ENCODE peak calls at places on chromosome 11, in seven cellular contexts. L is pancreas, J is spleen, O is brain microvascular endothelial cell, E is GM12878, M is MCF 10A, X is astrocyte of the cerebellum. Y is an unnamed sample.

GRCh38 chr11:87092159-87092558 is 54.4 kb downstream of the TMEM135 start:
- DNase-seq in L (no peak), J (no peak), O (no peak), E (no peak), M (peak; percentile 25), X (no peak), Y (no peak)

GRCh38 chr11:110075822-110076208 is 17.4 kb upstream of the ZC3H12C start:
- DNase-seq in L (no peak), J (no peak), O (no peak), E (no peak), M (no peak), X (no peak), Y (no peak)

GRCh38 chr11:77102246-77103210 is at the start of gene OMP:
- DNase-seq in L (peak; percentile 56), J (peak; percentile 68), O (no peak), E (no peak), M (no peak), X (no peak), Y (no peak)

GRCh38 chr11:69265911-69266510 is 27.9 kb upstream of the MYEOV start:
- DNase-seq in L (no peak), J (peak; percentile 23), O (no peak), E (no peak), M (no peak), X (no peak), Y (no peak)

GRCh38 chr11:87180743-87181142 is 143.0 kb downstream of the TMEM135 start:
- DNase-seq in L (no peak), J (no peak), O (peak; percentile 25), E (no peak), M (peak; percentile 9), X (peak; percentile 77), Y (no peak)

GRCh38 chr11:8930456-8931175 is 2.1 kb downstream of the C11orf16 start:
- DNase-seq in L (no peak), J (no peak), O (no peak), E (no peak), M (no peak), X (no peak), Y (no peak)

GRCh38 chr11:93541884-93542752 is 1.1 kb downstream of the SMCO4 start:
- DNase-seq in L (no peak), J (peak; percentile 89), O (peak; percentile 63), E (no peak), M (peak; percentile 66), X (peak; percentile 43), Y (peak; percentile 24)

GRCh38 chr11:66365711-66366619 is 5.6 kb downstream of the SLC29A2 start:
- DNase-seq in L (no peak), J (peak; percentile 66), O (no peak), E (no peak), M (no peak), X (no peak), Y (no peak)

GRCh38 chr11:83249972-83250593 is 36.1 kb downstream of the CCDC90B start:
- DNase-seq in L (no peak), J (no peak), O (peak; percentile 33), E (no peak), M (peak; percentile 53), X (peak; percentile 22), Y (no peak)

GRCh38 chr11:70862093-70862492 is 390.3 kb downstream of the SHANK2 start:
- DNase-seq in L (no peak), J (no peak), O (no peak), E (no peak), M (no peak), X (no peak), Y (no peak)

GRCh38 chr11:2088746-2089535 is 50.2 kb downstream of the IGF2 start:
- DNase-seq in L (no peak), J (no peak), O (no peak), E (no peak), M (no peak), X (no peak), Y (no peak)

GRCh38 chr11:76143274-76143673 is 63.0 kb downstream of the WNT11 start:
- DNase-seq in L (no peak), J (no peak), O (no peak), E (no peak), M (no peak), X (no peak), Y (no peak)

GRCh38 chr11:112113539-112114457 is 27.1 kb downstream of the SDHD start:
- DNase-seq in L (no peak), J (no peak), O (peak; percentile 31), E (no peak), M (peak; percentile 75), X (peak; percentile 23), Y (no peak)

DNA sequence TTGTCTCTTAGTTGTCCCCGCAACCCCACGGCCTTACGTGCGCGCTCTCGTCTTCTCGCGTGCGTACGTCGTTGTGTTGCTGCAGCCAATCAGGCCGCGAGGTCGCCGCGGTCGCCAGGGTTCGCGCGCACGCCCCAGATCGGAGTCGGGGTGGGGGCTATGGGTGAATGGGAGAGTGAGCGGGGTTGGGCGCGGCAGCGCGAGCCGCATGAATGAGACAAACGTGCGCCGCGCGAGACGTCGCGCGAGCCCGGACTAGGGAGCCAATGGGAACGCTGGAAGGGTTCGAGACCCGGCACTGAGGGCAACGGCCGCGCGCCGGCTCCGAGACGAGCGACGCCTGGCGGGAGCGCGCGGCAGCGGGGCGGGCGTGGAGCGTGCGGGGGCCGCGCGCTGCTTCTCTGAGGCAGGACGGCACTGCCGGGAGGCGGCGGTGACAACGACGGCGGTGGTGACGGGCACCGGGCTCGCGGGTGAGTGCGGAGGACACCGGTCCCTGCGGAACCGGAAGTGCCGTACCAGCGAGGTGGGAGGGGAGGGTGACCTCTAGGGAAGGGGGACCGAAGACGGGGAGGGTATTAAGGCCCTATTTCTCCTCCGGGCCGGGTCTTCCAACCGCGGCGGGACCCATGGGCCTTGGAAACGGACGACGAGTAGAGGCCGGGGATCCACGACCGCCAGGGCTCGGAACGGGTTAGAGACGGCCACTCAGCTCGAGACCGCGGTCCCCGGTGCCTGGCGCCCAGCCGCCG is at the start of gene ZDHHC5:
- DNase-seq in L (peak; percentile 98), J (peak; percentile 100), O (peak; percentile 99), E (peak; percentile 99), M (peak; percentile 99), X (peak; percentile 99), Y (peak; percentile 99)
- TF ChIP-seq CTCF in L (peak; percentile 34), J (peak; percentile 78), O (peak; percentile 33), E (peak; percentile 37), M (peak; percentile 44), X (peak; percentile 37), Y (peak; percentile 55)

DNA sequence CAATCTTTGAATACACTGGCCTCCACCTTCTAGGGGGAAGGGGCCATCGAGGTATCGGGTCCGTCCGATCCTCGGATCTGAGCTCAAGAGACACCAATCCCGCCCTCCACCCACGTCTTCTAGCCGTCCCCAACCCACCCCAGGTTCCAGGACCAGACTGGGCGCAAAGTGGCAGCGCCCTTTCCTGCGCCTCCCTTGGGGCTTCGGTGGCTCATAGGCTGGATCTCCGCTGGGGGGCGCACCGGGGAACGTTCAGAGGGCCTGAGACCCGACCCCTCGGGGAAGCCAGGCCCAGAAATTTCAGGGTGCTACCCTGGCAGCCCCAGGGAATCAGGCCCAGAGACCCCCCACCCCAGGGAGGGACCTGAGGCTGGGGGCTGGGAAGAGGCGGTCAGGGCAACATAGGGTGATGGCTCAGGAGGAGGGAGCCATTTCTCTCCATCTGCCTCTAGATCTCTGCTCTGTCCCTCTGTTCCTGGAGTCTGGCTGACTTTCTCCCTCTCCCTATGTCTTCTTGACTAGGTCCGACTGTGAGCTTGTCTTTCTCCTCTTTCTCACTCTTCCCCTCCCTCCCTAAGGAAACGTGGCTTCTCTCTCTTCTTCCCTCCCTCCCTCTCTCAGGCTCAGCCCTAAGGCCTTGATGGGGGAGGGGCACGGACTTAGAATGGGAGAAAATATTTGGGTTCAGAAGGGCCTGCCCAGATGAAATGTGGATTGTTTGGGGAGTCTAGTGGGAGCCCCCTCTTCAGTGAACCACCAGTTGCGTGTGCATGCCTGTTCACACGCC is 1.1 kb downstream of the CREB3L1 start:
- DNase-seq in L (peak; percentile 90), J (no peak), O (peak; percentile 55), E (no peak), M (no peak), X (no peak), Y (peak; percentile 53)
- TF ChIP-seq CTCF in L (peak; percentile 49), J (peak; percentile 41), O (peak; percentile 92), E (peak; percentile 62), M (no peak), X (peak; percentile 76), Y (no peak)

GRCh38 chr11:62593434-62594044 is 2.2 kb upstream of the TUT1 start:
- DNase-seq in L (peak; percentile 75), J (peak; percentile 92), O (peak; percentile 70), E (no peak), M (peak; percentile 87), X (no peak), Y (peak; percentile 80)
- TF ChIP-seq CTCF in L (peak; percentile 25), J (peak; percentile 77), O (peak; percentile 80), E (peak; percentile 78), M (peak; percentile 55), X (peak; percentile 71), Y (peak; percentile 55)

DNA sequence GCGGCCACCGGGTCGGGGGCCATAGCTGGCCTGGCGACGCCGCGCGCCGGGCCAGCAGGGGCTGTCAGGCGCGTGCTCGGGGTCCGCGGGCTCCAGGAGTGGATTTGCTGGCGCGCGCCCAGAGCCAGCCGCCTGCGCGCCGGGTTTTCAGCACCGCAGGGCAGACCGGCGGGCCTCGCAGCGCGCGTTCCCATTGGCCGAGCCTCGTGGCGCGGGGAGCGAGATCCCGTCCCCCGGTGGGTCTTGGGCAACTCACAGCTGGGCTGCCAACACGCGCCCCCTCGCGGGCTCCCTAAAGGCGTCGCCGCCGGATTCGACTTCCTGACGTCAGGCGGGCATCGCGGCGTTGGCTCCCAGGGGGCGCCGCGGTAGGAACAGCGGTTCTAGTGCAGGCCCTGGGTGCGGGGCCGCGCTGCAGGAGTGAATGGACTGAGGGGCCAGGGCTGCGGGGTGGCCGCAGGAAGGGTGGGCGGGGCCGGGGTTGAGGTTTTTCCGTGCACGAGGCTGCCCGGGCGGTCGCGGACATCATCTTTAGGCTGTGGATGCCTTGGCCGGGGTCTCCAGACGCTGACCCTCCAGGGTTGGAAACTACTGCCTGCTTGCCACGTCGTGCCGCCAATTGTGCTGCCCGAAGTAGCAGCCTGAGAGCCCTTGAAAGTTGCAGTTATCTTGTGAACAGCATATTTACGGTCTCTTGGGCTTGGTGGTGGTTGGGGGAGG is at the start of gene FADS1:
- DNase-seq in L (peak; percentile 92), J (peak; percentile 92), O (peak; percentile 80), E (peak; percentile 60), M (peak; percentile 85), X (no peak), Y (peak; percentile 97)
- TF ChIP-seq CTCF in L (peak; percentile 19), J (peak; percentile 78), O (peak; percentile 63), E (peak; percentile 69), M (peak; percentile 50), X (peak; percentile 50), Y (peak; percentile 63)

GRCh38 chr11:107858217-107859070 is at the start of gene SLC35F2:
- DNase-seq in L (peak; percentile 80), J (peak; percentile 95), O (peak; percentile 42), E (peak; percentile 80), M (peak; percentile 88), X (peak; percentile 22), Y (peak; percentile 76)
- TF ChIP-seq CTCF in L (no peak), J (no peak), O (no peak), E (peak; percentile 12), M (no peak), X (no peak), Y (no peak)